ENCODE peak calls at places on chromosomes 6 and 20, in nine cellular contexts. D, O, L, I, T, J, H, W and F are unnamed samples.

GRCh38 chr6:118869894-118870665 is 23.9 kb upstream of the ASF1A start:
- DNase-seq in D (no peak), O (no peak), L (peak), I (no peak), T (no peak), J (no peak), H (no peak), W (no peak), F (no peak)

GRCh38 chr6:169575365-169575764 is 126.5 kb downstream of the WDR27 start:
- DNase-seq in D (no peak), O (no peak), L (no peak), I (no peak), T (no peak), J (no peak), H (no peak), W (no peak), F (no peak)

GRCh38 chr20:3218307-3218988 is 9.2 kb downstream of the ITPA start:
- DNase-seq in D (peak), O (no peak), L (peak), I (no peak), T (peak), J (peak), H (no peak), W (peak), F (peak)

GRCh38 chr20:32087117-32087516 is 22.4 kb upstream of the TM9SF4 start:
- DNase-seq in D (no peak), O (no peak), L (no peak), I (no peak), T (no peak), J (no peak), H (no peak), W (no peak), F (no peak)

GRCh38 chr20:23243791-23244190 is 106.8 kb upstream of the NXT1 start:
- DNase-seq in D (no peak), O (no peak), L (no peak), I (no peak), T (no peak), J (no peak), H (no peak), W (no peak), F (no peak)

GRCh38 chr20:16661738-16662137 is 68.1 kb upstream of the SNRPB2 start:
- DNase-seq in D (no peak), O (no peak), L (no peak), I (no peak), T (no peak), J (no peak), H (no peak), W (no peak), F (no peak)

GRCh38 chr6:17431581-17431980 is 38.2 kb downstream of the CAP2 start:
- DNase-seq in D (no peak), O (no peak), L (peak), I (no peak), T (no peak), J (no peak), H (peak), W (no peak), F (no peak)

GRCh38 chr6:112879920-112880413 is 532.8 kb downstream of the RFPL4B start:
- DNase-seq in D (no peak), O (peak), L (no peak), I (no peak), T (peak), J (peak), H (no peak), W (peak), F (peak)

GRCh38 chr6:152943260-152943897 is 39.5 kb downstream of the FBXO5 start:
- DNase-seq in D (no peak), O (no peak), L (peak), I (no peak), T (no peak), J (no peak), H (no peak), W (no peak), F (no peak)

GRCh38 chr6:13289789-13290318 is 38.5 kb downstream of the TBC1D7 start:
- DNase-seq in D (no peak), O (no peak), L (no peak), I (peak), T (peak), J (no peak), H (no peak), W (no peak), F (no peak)

GRCh38 chr20:60365063-60365640 is 406.9 kb downstream of the CDH26 start:
- DNase-seq in D (no peak), O (no peak), L (peak), I (no peak), T (no peak), J (no peak), H (no peak), W (no peak), F (no peak)

GRCh38 chr20:8424010-8424409 is 291.9 kb downstream of the PLCB1 start:
- DNase-seq in D (no peak), O (no peak), L (no peak), I (no peak), T (no peak), J (no peak), H (no peak), W (no peak), F (no peak)

GRCh38 chr6:40738551-40738950 is 151.4 kb upstream of the LRFN2 start:
- DNase-seq in D (no peak), O (no peak), L (no peak), I (no peak), T (no peak), J (no peak), H (no peak), W (no peak), F (no peak)

GRCh38 chr6:87722831-87723726 is 21.0 kb upstream of the AKIRIN2 start:
- DNase-seq in D (no peak), O (peak), L (peak), I (no peak), T (peak), J (no peak), H (peak), W (peak), F (no peak)

GRCh38 chr20:50874758-50875665 is 56.2 kb downstream of the ADNP start:
- DNase-seq in D (no peak), O (peak), L (no peak), I (no peak), T (no peak), J (no peak), H (no peak), W (no peak), F (no peak)

GRCh38 chr20:50876063-50876685 is 55.1 kb downstream of the ADNP start:
- DNase-seq in D (no peak), O (no peak), L (no peak), I (no peak), T (no peak), J (no peak), H (no peak), W (no peak), F (no peak)

GRCh38 chr20:50876816-50877215 is 54.4 kb downstream of the ADNP start:
- DNase-seq in D (no peak), O (no peak), L (no peak), I (no peak), T (no peak), J (no peak), H (no peak), W (no peak), F (no peak)

GRCh38 chr20:50879649-50880550 is 51.3 kb downstream of the ADNP start:
- DNase-seq in D (no peak), O (no peak), L (no peak), I (peak), T (no peak), J (no peak), H (no peak), W (no peak), F (no peak)

DNA sequence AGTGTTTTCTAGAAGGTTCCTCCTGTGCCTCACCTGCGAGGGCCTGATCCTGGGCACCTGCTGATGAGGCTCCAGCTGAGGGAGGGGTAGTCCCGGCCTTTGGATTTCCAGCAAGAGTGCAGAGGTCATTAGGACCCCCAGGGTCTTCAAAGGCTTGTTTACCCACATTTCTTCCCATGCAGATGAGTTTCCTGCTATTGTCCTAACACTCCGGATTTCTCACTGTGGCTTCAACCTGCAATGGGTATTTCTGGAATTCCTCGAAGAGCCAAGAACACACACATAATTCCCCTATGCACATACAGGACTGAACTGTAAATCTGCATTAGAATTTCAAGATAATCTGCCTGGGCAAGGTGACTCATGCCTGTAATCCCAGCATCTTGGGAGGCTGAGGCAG is 54.0 kb downstream of the ADNP start:
- DNase-seq in D (no peak), O (no peak), L (no peak), I (no peak), T (no peak), J (no peak), H (no peak), W (no peak), F (no peak)
- TF ChIP-seq CTCF in D (no peak), O (no peak), L (no peak), I (no peak), T (no peak), J (no peak), H (no peak), W (no peak), F (no peak)

GRCh38 chr6:122372647-122373046 is 26.8 kb upstream of the HSF2 start:
- DNase-seq in D (no peak), O (no peak), L (no peak), I (no peak), T (no peak), J (no peak), H (no peak), W (no peak), F (no peak)
- TF ChIP-seq CTCF in D (peak), O (no peak), L (peak), I (no peak), T (no peak), J (no peak), H (no peak), W (peak), F (peak)

DNA sequence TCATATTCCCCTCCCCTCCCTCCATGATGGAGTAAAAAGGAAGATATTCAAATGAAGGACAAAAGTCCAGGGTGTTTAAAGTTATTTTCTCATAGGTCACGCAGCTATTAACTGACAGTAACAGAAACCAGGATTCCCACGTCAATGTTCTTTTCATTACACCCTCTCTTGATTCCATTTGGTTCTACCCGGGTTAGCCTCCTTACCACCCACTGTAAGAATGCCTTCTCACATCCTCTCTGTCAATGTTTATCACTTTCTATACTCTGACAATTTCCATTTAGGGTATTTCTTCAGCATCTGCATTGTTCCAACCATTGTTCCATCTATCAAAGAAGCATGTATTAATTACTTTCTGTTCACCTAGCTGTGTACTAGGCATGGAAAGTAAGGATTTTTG is 52.1 kb downstream of the NUDT3 start:
- DNase-seq in D (no peak), O (no peak), L (no peak), I (no peak), T (no peak), J (no peak), H (no peak), W (no peak), F (no peak)
- TF ChIP-seq CTCF in D (no peak), O (no peak), L (no peak), I (no peak), T (no peak), J (no peak), H (no peak), W (no peak), F (no peak)

GRCh38 chr6:42984001-42984923 is at the start of gene PPP2R5D:
- DNase-seq in D (peak), O (peak), L (peak), I (peak), T (peak), J (peak), H (peak), W (peak), F (peak)
- TF ChIP-seq CTCF in D (no peak), O (peak), L (no peak), I (no peak), T (no peak), J (no peak), H (no peak), W (no peak), F (no peak)

GRCh38 chr6:31680841-31681671 is at the start of gene LY6G5C:
- DNase-seq in D (peak), O (peak), L (peak), I (peak), T (peak), J (peak), H (peak), W (peak), F (peak)
- TF ChIP-seq CTCF in D (peak), O (peak), L (peak), I (peak), T (peak), J (no peak), H (peak), W (peak), F (peak)

DNA sequence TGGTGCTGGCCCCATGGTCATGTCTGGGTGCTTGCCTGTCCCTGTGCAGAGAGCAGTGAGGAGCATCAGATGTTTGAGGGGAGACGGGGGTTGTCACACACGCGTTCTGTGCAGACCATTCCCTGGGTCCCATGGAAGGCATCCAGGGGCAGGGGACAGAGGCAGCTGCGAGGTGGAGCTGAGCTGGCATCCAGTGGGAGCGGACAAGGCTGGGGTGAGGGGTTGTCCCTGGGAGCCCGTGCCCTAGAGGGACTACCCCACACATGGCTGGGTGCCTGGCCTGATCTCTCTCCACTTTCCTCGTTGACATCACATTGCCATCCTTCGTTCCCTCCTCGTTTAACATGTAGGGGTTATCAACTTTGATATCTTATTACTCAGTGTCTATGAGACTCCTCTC is 331.3 kb downstream of the CDH4 start:
- DNase-seq in D (no peak), O (no peak), L (no peak), I (no peak), T (no peak), J (no peak), H (no peak), W (peak), F (no peak)
- TF ChIP-seq CTCF in D (no peak), O (no peak), L (no peak), I (no peak), T (no peak), J (no peak), H (no peak), W (no peak), F (no peak)

GRCh38 chr20:4449977-4450715 is 271.6 kb upstream of the PRND start:
- DNase-seq in D (no peak), O (no peak), L (peak), I (no peak), T (no peak), J (no peak), H (no peak), W (no peak), F (no peak)
- TF ChIP-seq CTCF in D (peak), O (peak), L (no peak), I (no peak), T (peak), J (no peak), H (peak), W (no peak), F (peak)

DNA sequence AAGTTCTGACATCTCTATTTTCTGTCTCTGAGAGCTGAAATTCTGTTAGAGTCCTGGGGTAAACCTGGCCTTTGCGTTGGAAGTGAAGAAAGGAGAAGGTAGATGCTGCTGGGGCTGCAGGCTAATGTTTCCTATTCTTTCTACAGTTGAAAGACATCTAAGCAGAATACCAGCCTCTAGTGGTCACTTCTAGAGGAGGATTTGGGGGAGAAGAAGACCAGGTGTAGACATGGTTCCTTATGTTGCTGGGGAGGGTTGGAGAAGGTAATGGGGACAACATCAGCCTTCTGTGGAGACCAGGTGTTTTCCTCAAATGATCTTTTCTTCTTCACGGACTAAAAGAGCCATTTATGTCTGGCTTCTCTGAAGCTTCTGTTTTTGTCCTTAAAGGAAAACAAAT is 62.6 kb downstream of the BTBD3 start:
- DNase-seq in D (no peak), O (no peak), L (no peak), I (no peak), T (no peak), J (no peak), H (no peak), W (no peak), F (no peak)
- TF ChIP-seq CTCF in D (no peak), O (no peak), L (no peak), I (no peak), T (no peak), J (no peak), H (peak), W (no peak), F (no peak)